ENCODE peak calls at places on chromosomes 3 and 15, in eight cellular contexts. One of them, this sample, is unnamed.

GRCh38 chr15:96252148-96252547 is 78.4 kb upstream of the NR2F2 start:
- DNase-seq in breast epithelium: no peak
- DNase-seq in astrocyte: no peak
- DNase-seq in left ventricle myocardium inferior: no peak
- DNase-seq in lung: no peak
- DNase-seq in pancreas: no peak
- DNase-seq in endodermal cell: no peak
- DNase-seq in cardiac muscle cell: no peak
- DNase-seq in this sample: peak

GRCh38 chr3:37202035-37202434 is 27.7 kb upstream of the LRRFIP2 start:
- DNase-seq in breast epithelium: no peak
- DNase-seq in astrocyte: no peak
- DNase-seq in left ventricle myocardium inferior: no peak
- DNase-seq in lung: no peak
- DNase-seq in pancreas: no peak
- DNase-seq in endodermal cell: no peak
- DNase-seq in cardiac muscle cell: no peak
- DNase-seq in this sample: peak

GRCh38 chr3:150407051-150407817 is 864 bp upstream of the TSC22D2 start:
- DNase-seq in breast epithelium: no peak
- DNase-seq in astrocyte: peak
- DNase-seq in left ventricle myocardium inferior: no peak
- DNase-seq in lung: no peak
- DNase-seq in pancreas: no peak
- DNase-seq in endodermal cell: no peak
- DNase-seq in cardiac muscle cell: no peak
- DNase-seq in this sample: peak

GRCh38 chr3:101812895-101813294 is 33.9 kb downstream of the NXPE3 start:
- DNase-seq in breast epithelium: no peak
- DNase-seq in astrocyte: no peak
- DNase-seq in left ventricle myocardium inferior: no peak
- DNase-seq in lung: no peak
- DNase-seq in pancreas: no peak
- DNase-seq in endodermal cell: no peak
- DNase-seq in cardiac muscle cell: no peak
- DNase-seq in this sample: no peak

GRCh38 chr3:15325228-15325627 is 7.2 kb downstream of the SH3BP5 start:
- DNase-seq in breast epithelium: no peak
- DNase-seq in astrocyte: peak
- DNase-seq in left ventricle myocardium inferior: no peak
- DNase-seq in lung: no peak
- DNase-seq in pancreas: no peak
- DNase-seq in endodermal cell: peak
- DNase-seq in cardiac muscle cell: no peak
- DNase-seq in this sample: peak

GRCh38 chr3:143526016-143526540 is 322.2 kb downstream of the SLC9A9 start:
- DNase-seq in breast epithelium: no peak
- DNase-seq in astrocyte: no peak
- DNase-seq in left ventricle myocardium inferior: no peak
- DNase-seq in lung: no peak
- DNase-seq in pancreas: no peak
- DNase-seq in endodermal cell: no peak
- DNase-seq in cardiac muscle cell: no peak
- DNase-seq in this sample: peak

GRCh38 chr3:120113128-120114116 is 19.2 kb upstream of the GSK3B start:
- DNase-seq in breast epithelium: no peak
- DNase-seq in astrocyte: peak
- DNase-seq in left ventricle myocardium inferior: no peak
- DNase-seq in lung: peak
- DNase-seq in pancreas: peak
- DNase-seq in endodermal cell: no peak
- DNase-seq in cardiac muscle cell: no peak
- DNase-seq in this sample: peak

GRCh38 chr15:51837784-51838183 is 8.3 kb downstream of the TMOD3 start:
- DNase-seq in breast epithelium: no peak
- DNase-seq in astrocyte: peak
- DNase-seq in left ventricle myocardium inferior: no peak
- DNase-seq in lung: no peak
- DNase-seq in pancreas: no peak
- DNase-seq in endodermal cell: no peak
- DNase-seq in cardiac muscle cell: no peak
- DNase-seq in this sample: no peak

GRCh38 chr15:79101866-79102581 is 11.4 kb upstream of the RASGRF1 start:
- DNase-seq in breast epithelium: no peak
- DNase-seq in astrocyte: no peak
- DNase-seq in left ventricle myocardium inferior: no peak
- DNase-seq in lung: no peak
- DNase-seq in pancreas: no peak
- DNase-seq in endodermal cell: no peak
- DNase-seq in cardiac muscle cell: no peak
- DNase-seq in this sample: no peak

GRCh38 chr15:89371145-89372044 is 36.8 kb upstream of the POLG start:
- DNase-seq in breast epithelium: no peak
- DNase-seq in astrocyte: no peak
- DNase-seq in left ventricle myocardium inferior: no peak
- DNase-seq in lung: no peak
- DNase-seq in pancreas: no peak
- DNase-seq in endodermal cell: peak
- DNase-seq in cardiac muscle cell: no peak
- DNase-seq in this sample: no peak

GRCh38 chr3:132090921-132091320 is 56.1 kb upstream of the CPNE4 start:
- DNase-seq in breast epithelium: no peak
- DNase-seq in astrocyte: peak
- DNase-seq in left ventricle myocardium inferior: no peak
- DNase-seq in lung: no peak
- DNase-seq in pancreas: no peak
- DNase-seq in endodermal cell: no peak
- DNase-seq in cardiac muscle cell: no peak
- DNase-seq in this sample: no peak

GRCh38 chr15:75188499-75188898 is 13.2 kb upstream of the C15orf39 start:
- DNase-seq in breast epithelium: no peak
- DNase-seq in astrocyte: no peak
- DNase-seq in left ventricle myocardium inferior: no peak
- DNase-seq in lung: no peak
- DNase-seq in pancreas: no peak
- DNase-seq in endodermal cell: no peak
- DNase-seq in cardiac muscle cell: no peak
- DNase-seq in this sample: no peak

GRCh38 chr15:75809986-75810750 is 33.1 kb upstream of the UBE2Q2 start:
- DNase-seq in breast epithelium: no peak
- DNase-seq in astrocyte: no peak
- DNase-seq in left ventricle myocardium inferior: no peak
- DNase-seq in lung: no peak
- DNase-seq in pancreas: no peak
- DNase-seq in endodermal cell: peak
- DNase-seq in cardiac muscle cell: peak
- DNase-seq in this sample: peak

GRCh38 chr3:188685789-188686188 is 486.0 kb upstream of the TPRG1 start:
- DNase-seq in breast epithelium: no peak
- DNase-seq in astrocyte: no peak
- DNase-seq in left ventricle myocardium inferior: no peak
- DNase-seq in lung: no peak
- DNase-seq in pancreas: no peak
- DNase-seq in endodermal cell: no peak
- DNase-seq in cardiac muscle cell: no peak
- DNase-seq in this sample: no peak

GRCh38 chr3:188686319-188686718 is 485.5 kb upstream of the TPRG1 start:
- DNase-seq in breast epithelium: no peak
- DNase-seq in astrocyte: no peak
- DNase-seq in left ventricle myocardium inferior: no peak
- DNase-seq in lung: no peak
- DNase-seq in pancreas: no peak
- DNase-seq in endodermal cell: no peak
- DNase-seq in cardiac muscle cell: no peak
- DNase-seq in this sample: no peak

GRCh38 chr3:188689101-188689574 is 482.6 kb upstream of the TPRG1 start:
- DNase-seq in breast epithelium: no peak
- DNase-seq in astrocyte: peak
- DNase-seq in left ventricle myocardium inferior: no peak
- DNase-seq in lung: no peak
- DNase-seq in pancreas: no peak
- DNase-seq in endodermal cell: peak
- DNase-seq in cardiac muscle cell: no peak
- DNase-seq in this sample: peak

GRCh38 chr3:188690076-188690475 is 481.7 kb upstream of the TPRG1 start:
- DNase-seq in breast epithelium: no peak
- DNase-seq in astrocyte: no peak
- DNase-seq in left ventricle myocardium inferior: no peak
- DNase-seq in lung: no peak
- DNase-seq in pancreas: no peak
- DNase-seq in endodermal cell: no peak
- DNase-seq in cardiac muscle cell: no peak
- DNase-seq in this sample: no peak

DNA sequence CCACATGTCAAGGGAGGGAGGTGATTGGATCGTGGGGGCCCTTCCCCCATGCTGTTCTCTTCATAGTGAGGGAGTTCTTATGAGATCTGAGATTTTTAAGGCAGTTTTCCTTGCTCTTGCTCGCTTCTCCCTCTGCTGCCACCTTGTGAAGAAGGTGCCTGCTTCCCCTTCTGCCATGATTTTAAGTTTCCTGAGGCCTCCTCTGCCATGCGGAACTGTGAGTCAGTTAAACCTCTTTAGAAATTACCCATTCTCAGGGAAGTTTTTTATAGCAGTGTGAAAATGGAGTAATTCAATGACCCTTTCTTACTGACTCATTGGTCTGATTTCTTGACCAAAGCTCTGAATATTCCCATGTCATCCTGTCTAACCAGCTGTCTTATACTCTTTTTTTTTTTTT is 484.4 kb upstream of the TPRG1 start:
- DNase-seq in breast epithelium: no peak
- DNase-seq in astrocyte: peak
- DNase-seq in left ventricle myocardium inferior: no peak
- DNase-seq in lung: no peak
- DNase-seq in pancreas: no peak
- DNase-seq in endodermal cell: peak
- DNase-seq in cardiac muscle cell: peak
- DNase-seq in this sample: peak
- TF ChIP-seq CTCF in breast epithelium: no peak
- TF ChIP-seq CTCF in astrocyte: peak
- TF ChIP-seq CTCF in left ventricle myocardium inferior: no peak
- TF ChIP-seq CTCF in lung: no peak
- TF ChIP-seq CTCF in pancreas: no peak
- TF ChIP-seq CTCF in endodermal cell: peak
- TF ChIP-seq CTCF in cardiac muscle cell: peak
- TF ChIP-seq CTCF in this sample: peak

GRCh38 chr3:171498921-171499320 is 38.7 kb upstream of the TNIK start:
- DNase-seq in breast epithelium: no peak
- DNase-seq in astrocyte: no peak
- DNase-seq in left ventricle myocardium inferior: no peak
- DNase-seq in lung: no peak
- DNase-seq in pancreas: no peak
- DNase-seq in endodermal cell: no peak
- DNase-seq in cardiac muscle cell: no peak
- DNase-seq in this sample: no peak

GRCh38 chr3:171494457-171495109 is 34.4 kb upstream of the TNIK start:
- DNase-seq in breast epithelium: no peak
- DNase-seq in astrocyte: no peak
- DNase-seq in left ventricle myocardium inferior: no peak
- DNase-seq in lung: no peak
- DNase-seq in pancreas: no peak
- DNase-seq in endodermal cell: no peak
- DNase-seq in cardiac muscle cell: no peak
- DNase-seq in this sample: no peak

GRCh38 chr3:171491412-171491811 is 31.2 kb upstream of the TNIK start:
- DNase-seq in breast epithelium: no peak
- DNase-seq in astrocyte: no peak
- DNase-seq in left ventricle myocardium inferior: no peak
- DNase-seq in lung: no peak
- DNase-seq in pancreas: no peak
- DNase-seq in endodermal cell: no peak
- DNase-seq in cardiac muscle cell: no peak
- DNase-seq in this sample: no peak

GRCh38 chr3:171497546-171497945 is 37.3 kb upstream of the TNIK start:
- DNase-seq in breast epithelium: no peak
- DNase-seq in astrocyte: no peak
- DNase-seq in left ventricle myocardium inferior: no peak
- DNase-seq in lung: no peak
- DNase-seq in pancreas: no peak
- DNase-seq in endodermal cell: no peak
- DNase-seq in cardiac muscle cell: peak
- DNase-seq in this sample: no peak

DNA sequence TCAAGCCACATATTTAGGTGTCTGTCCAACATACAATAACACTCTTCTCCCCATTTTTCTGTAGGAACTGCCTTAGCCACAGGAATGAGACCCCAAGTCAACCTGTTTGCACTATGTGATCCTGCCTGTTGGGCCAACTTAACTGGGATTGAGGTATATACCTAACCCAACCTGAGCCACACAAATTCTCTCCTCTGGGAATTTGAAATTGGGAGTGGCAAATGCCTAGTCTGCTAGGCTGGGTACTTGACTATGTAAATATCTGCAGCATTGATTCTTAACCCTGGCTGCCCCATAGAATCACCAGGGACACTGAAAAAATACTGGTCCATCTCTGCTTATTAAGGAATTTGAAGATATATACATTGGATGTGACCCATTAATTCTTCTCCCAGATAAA is 35.2 kb upstream of the TNIK start:
- DNase-seq in breast epithelium: no peak
- DNase-seq in astrocyte: no peak
- DNase-seq in left ventricle myocardium inferior: no peak
- DNase-seq in lung: no peak
- DNase-seq in pancreas: no peak
- DNase-seq in endodermal cell: no peak
- DNase-seq in cardiac muscle cell: no peak
- DNase-seq in this sample: no peak
- H3K4me3 ChIP-seq in breast epithelium: no peak
- H3K4me3 ChIP-seq in astrocyte: no peak
- H3K4me3 ChIP-seq in left ventricle myocardium inferior: no peak
- H3K4me3 ChIP-seq in lung: no peak
- H3K4me3 ChIP-seq in pancreas: no peak
- H3K4me3 ChIP-seq in endodermal cell: no peak
- H3K4me3 ChIP-seq in cardiac muscle cell: no peak
- H3K4me3 ChIP-seq in this sample: no peak

GRCh38 chr3:52385157-52385556 is 59.7 kb downstream of the SEMA3G start:
- DNase-seq in breast epithelium: no peak
- DNase-seq in astrocyte: peak
- DNase-seq in left ventricle myocardium inferior: no peak
- DNase-seq in lung: no peak
- DNase-seq in pancreas: no peak
- DNase-seq in endodermal cell: peak
- DNase-seq in cardiac muscle cell: peak
- DNase-seq in this sample: peak
- TF ChIP-seq CTCF in breast epithelium: no peak
- TF ChIP-seq CTCF in astrocyte: peak
- TF ChIP-seq CTCF in left ventricle myocardium inferior: peak
- TF ChIP-seq CTCF in lung: no peak
- TF ChIP-seq CTCF in pancreas: no peak
- TF ChIP-seq CTCF in endodermal cell: peak
- TF ChIP-seq CTCF in cardiac muscle cell: peak
- TF ChIP-seq CTCF in this sample: peak

DNA sequence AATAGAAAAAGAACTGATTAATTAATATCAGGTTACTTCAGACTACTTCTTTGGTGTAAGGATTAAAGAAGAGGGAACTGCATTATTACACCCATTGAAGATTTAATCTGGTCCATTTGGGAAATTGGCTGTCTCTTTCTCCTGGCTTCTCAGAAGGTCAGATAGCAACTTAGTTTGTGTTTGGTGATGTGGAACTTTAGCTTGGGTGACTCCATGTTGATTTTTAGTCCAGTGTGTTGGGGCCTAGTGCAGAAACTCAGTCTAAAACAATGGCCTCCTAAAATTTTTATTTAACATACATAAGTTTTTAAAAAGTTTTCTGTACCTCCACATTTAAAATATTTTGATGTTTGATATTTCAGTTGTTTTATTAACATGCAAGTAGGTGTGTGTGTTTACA is 27.6 kb upstream of the GPD1L start:
- DNase-seq in breast epithelium: no peak
- DNase-seq in astrocyte: no peak
- DNase-seq in left ventricle myocardium inferior: no peak
- DNase-seq in lung: no peak
- DNase-seq in pancreas: no peak
- DNase-seq in endodermal cell: no peak
- DNase-seq in cardiac muscle cell: no peak
- DNase-seq in this sample: no peak
- H3K4me3 ChIP-seq in breast epithelium: no peak
- H3K4me3 ChIP-seq in astrocyte: no peak
- H3K4me3 ChIP-seq in left ventricle myocardium inferior: no peak
- H3K4me3 ChIP-seq in lung: no peak
- H3K4me3 ChIP-seq in pancreas: no peak
- H3K4me3 ChIP-seq in endodermal cell: no peak
- H3K4me3 ChIP-seq in cardiac muscle cell: no peak
- H3K4me3 ChIP-seq in this sample: no peak

This sample was measured in AG10803.